ENCODE peak calls at places on chromosomes 11 and 22, in ten cellular contexts. H is kidney epithelial cell, K is kidney tubule cell, Q is nucleus accumbens, S is posterior cingulate gyrus, C is SK-N-SH, U is Right ventricle myocardium superior, Z is immature natural killer cell, D is LoVo, G is amygdala. T is an unnamed sample.

GRCh38 chr22:37183432-37184379 is 4.3 kb downstream of the C1QTNF6 start:
- DNase-seq in H (no peak), K (no peak), Q (no peak), S (no peak), C (no peak), U (no peak), Z (peak; percentile 28), D (no peak), G (no peak), T (no peak)

GRCh38 chr22:50622723-50623327 is 5.1 kb downstream of the ARSA start:
- DNase-seq in H (no peak), K (peak; percentile 62), Q (no peak), S (no peak), C (peak; percentile 12), U (no peak), Z (no peak), D (peak; percentile 73), G (no peak), T (no peak)

GRCh38 chr22:17436382-17436951 is 67.2 kb downstream of the CECR2 start:
- DNase-seq in H (no peak), K (no peak), Q (no peak), S (no peak), C (no peak), U (no peak), Z (no peak), D (no peak), G (peak; percentile 71), T (no peak)

GRCh38 chr22:39994566-39995345 is at the start of gene FAM83F:
- DNase-seq in H (no peak), K (peak; percentile 55), Q (no peak), S (no peak), C (no peak), U (no peak), Z (peak; percentile 17), D (peak; percentile 69), G (no peak), T (no peak)

GRCh38 chr11:9726313-9727022 is 62.6 kb downstream of the SWAP70 start:
- DNase-seq in H (no peak), K (peak; percentile 80), Q (no peak), S (no peak), C (no peak), U (no peak), Z (no peak), D (peak; percentile 53), G (no peak), T (no peak)

GRCh38 chr11:1039481-1040427 is 3.2 kb upstream of the MUC6 start:
- DNase-seq in H (no peak), K (peak; percentile 56), Q (no peak), S (no peak), C (no peak), U (no peak), Z (no peak), D (no peak), G (no peak), T (no peak)

GRCh38 chr11:111046291-111046690 is 199.2 kb upstream of the POU2AF2 start:
- DNase-seq in H (no peak), K (no peak), Q (no peak), S (no peak), C (peak; percentile 29), U (no peak), Z (no peak), D (no peak), G (no peak), T (peak; percentile 75)

GRCh38 chr22:29093980-29094379 is 21.1 kb downstream of the KREMEN1 start:
- DNase-seq in H (no peak), K (no peak), Q (no peak), S (no peak), C (no peak), U (no peak), Z (no peak), D (no peak), G (no peak), T (no peak)

GRCh38 chr11:3946445-3947017 is 91.1 kb downstream of the STIM1 start:
- DNase-seq in H (no peak), K (no peak), Q (no peak), S (no peak), C (no peak), U (no peak), Z (no peak), D (no peak), G (no peak), T (no peak)

GRCh38 chr22:43707650-43708049 is 104.5 kb downstream of the EFCAB6 start:
- DNase-seq in H (no peak), K (peak; percentile 10), Q (no peak), S (no peak), C (no peak), U (no peak), Z (no peak), D (no peak), G (no peak), T (no peak)

GRCh38 chr11:74490945-74491344 is 2.6 kb downstream of the LIPT2 start:
- DNase-seq in H (no peak), K (no peak), Q (no peak), S (no peak), C (no peak), U (no peak), Z (no peak), D (no peak), G (no peak), T (no peak)

GRCh38 chr22:22316589-22316988 is 72.0 kb downstream of the VPREB1 start:
- DNase-seq in H (no peak), K (no peak), Q (no peak), S (no peak), C (no peak), U (no peak), Z (no peak), D (no peak), G (no peak), T (no peak)

GRCh38 chr22:49328630-49329405 is 498.9 kb downstream of the BRD1 start:
- DNase-seq in H (no peak), K (no peak), Q (no peak), S (no peak), C (no peak), U (no peak), Z (no peak), D (no peak), G (no peak), T (no peak)

GRCh38 chr11:128549256-128549944 is 38.0 kb downstream of the ETS1 start:
- DNase-seq in H (no peak), K (no peak), Q (no peak), S (no peak), C (no peak), U (peak; percentile 84), Z (no peak), D (no peak), G (no peak), T (no peak)

GRCh38 chr11:48150213-48150612 is 66.4 kb upstream of the OR4B1 start:
- DNase-seq in H (peak; percentile 35), K (peak; percentile 67), Q (no peak), S (no peak), C (no peak), U (no peak), Z (no peak), D (no peak), G (no peak), T (no peak)

GRCh38 chr11:2653930-2654739 is 45.7 kb downstream of the KCNQ1OT1 start:
- DNase-seq in H (no peak), K (peak; percentile 21), Q (no peak), S (no peak), C (peak; percentile 22), U (peak; percentile 32), Z (no peak), D (no peak), G (no peak), T (no peak)

GRCh38 chr22:45101828-45102227 is 61.9 kb upstream of the NUP50 start:
- DNase-seq in H (no peak), K (peak; percentile 15), Q (no peak), S (peak; percentile 40), C (peak; percentile 69), U (peak; percentile 56), Z (peak; percentile 7), D (no peak), G (peak; percentile 30), T (no peak)

GRCh38 chr22:49101225-49101624 is 726.4 kb downstream of the BRD1 start:
- DNase-seq in H (no peak), K (no peak), Q (no peak), S (no peak), C (no peak), U (no peak), Z (no peak), D (no peak), G (no peak), T (no peak)

GRCh38 chr11:102192349-102193066 is 82.3 kb downstream of the YAP1 start:
- DNase-seq in H (no peak), K (no peak), Q (no peak), S (no peak), C (no peak), U (no peak), Z (no peak), D (no peak), G (no peak), T (no peak)

GRCh38 chr11:122202161-122202950 is 86.3 kb upstream of the BLID start:
- DNase-seq in H (no peak), K (peak; percentile 34), Q (no peak), S (no peak), C (peak; percentile 16), U (no peak), Z (no peak), D (peak; percentile 54), G (no peak), T (no peak)

GRCh38 chr22:47476226-47476625 is 713.8 kb downstream of the TBC1D22A start:
- DNase-seq in H (no peak), K (no peak), Q (no peak), S (no peak), C (no peak), U (no peak), Z (no peak), D (no peak), G (no peak), T (no peak)

GRCh38 chr11:48210052-48210451 is 6.6 kb upstream of the OR4B1 start:
- DNase-seq in H (no peak), K (peak; percentile 10), Q (no peak), S (no peak), C (no peak), U (no peak), Z (no peak), D (no peak), G (no peak), T (no peak)

GRCh38 chr11:85680897-85681296 is 5.1 kb downstream of the CCDC89 start:
- DNase-seq in H (no peak), K (peak; percentile 29), Q (no peak), S (no peak), C (peak; percentile 48), U (no peak), Z (peak; percentile 23), D (no peak), G (no peak), T (no peak)

GRCh38 chr11:19088791-19089190 is 28.2 kb upstream of the ZDHHC13 start:
- DNase-seq in H (no peak), K (no peak), Q (no peak), S (no peak), C (no peak), U (no peak), Z (no peak), D (no peak), G (no peak), T (no peak)

T was measured in SK-N-MC.